ENCODE peak calls at places on chromosomes 5 and 9, in five cellular contexts. G, V, Z, S and K are unnamed samples.

GRCh38 chr5:53934126-53934856 is 373.9 kb downstream of the NDUFS4 start:
- DNase-seq in G (no peak), V (peak), Z (peak), S (no peak), K (no peak)

GRCh38 chr5:41788800-41789395 is 81.3 kb downstream of the OXCT1 start:
- DNase-seq in G (peak), V (peak), Z (peak), S (no peak), K (no peak)

GRCh38 chr9:130911254-130912049 is 14.8 kb upstream of the QRFP start:
- DNase-seq in G (no peak), V (no peak), Z (no peak), S (no peak), K (no peak)

GRCh38 chr5:143471041-143471509 is 67.6 kb upstream of the NR3C1 start:
- DNase-seq in G (no peak), V (peak), Z (peak), S (no peak), K (no peak)

GRCh38 chr5:24773241-24773640 is 128.5 kb upstream of the CDH10 start:
- DNase-seq in G (no peak), V (no peak), Z (no peak), S (no peak), K (no peak)

GRCh38 chr9:3478549-3478953 is 47.2 kb downstream of the RFX3 start:
- DNase-seq in G (no peak), V (no peak), Z (no peak), S (no peak), K (no peak)

GRCh38 chr5:159262472-159262858 is 625 bp upstream of the UBLCP1 start:
- DNase-seq in G (no peak), V (no peak), Z (no peak), S (no peak), K (no peak)

GRCh38 chr9:123687246-123687721 is 242.6 kb downstream of the DENND1A start:
- DNase-seq in G (no peak), V (no peak), Z (no peak), S (no peak), K (no peak)

GRCh38 chr5:98458004-98458403 is 315.5 kb upstream of the RGMB start:
- DNase-seq in G (no peak), V (peak), Z (peak), S (no peak), K (no peak)

GRCh38 chr9:137451976-137452760 is 7.0 kb downstream of the NSMF start:
- DNase-seq in G (no peak), V (no peak), Z (no peak), S (peak), K (no peak)

GRCh38 chr9:79617395-79617794 is 45.6 kb downstream of the TLE4 start:
- DNase-seq in G (peak), V (peak), Z (no peak), S (no peak), K (no peak)

GRCh38 chr9:2087500-2088313 is 72.6 kb downstream of the SMARCA2 start:
- DNase-seq in G (no peak), V (peak), Z (peak), S (no peak), K (no peak)

GRCh38 chr9:281753-282645 is 67.3 kb downstream of the DOCK8 start:
- DNase-seq in G (no peak), V (no peak), Z (no peak), S (no peak), K (no peak)

GRCh38 chr5:1039210-1039548 is 30.6 kb downstream of the NKD2 start:
- DNase-seq in G (no peak), V (no peak), Z (no peak), S (no peak), K (no peak)

GRCh38 chr5:80713640-80714039 is 58.9 kb upstream of the DHFR start:
- DNase-seq in G (no peak), V (no peak), Z (no peak), S (no peak), K (no peak)

GRCh38 chr5:102865510-102866314 is 110.6 kb downstream of the PAM start:
- DNase-seq in G (peak), V (peak), Z (peak), S (peak), K (peak)

GRCh38 chr5:5126444-5126843 is 13.7 kb upstream of the ADAMTS16 start:
- DNase-seq in G (no peak), V (peak), Z (no peak), S (no peak), K (no peak)

GRCh38 chr5:135833521-135833920 is 942 bp upstream of the SLC25A48 start:
- DNase-seq in G (no peak), V (no peak), Z (no peak), S (no peak), K (no peak)

GRCh38 chr9:86413966-86414880 is 60.0 kb upstream of the TUT7 start:
- DNase-seq in G (no peak), V (peak), Z (no peak), S (no peak), K (no peak)

GRCh38 chr5:123699571-123699970 is 187.6 kb downstream of the CSNK1G3 start:
- DNase-seq in G (no peak), V (no peak), Z (no peak), S (no peak), K (no peak)

GRCh38 chr5:147437161-147437596 is 72.7 kb downstream of the DPYSL3 start:
- DNase-seq in G (no peak), V (no peak), Z (no peak), S (no peak), K (no peak)

GRCh38 chr9:109117856-109118801 is 1.6 kb downstream of the TMEM245 start:
- DNase-seq in G (no peak), V (peak), Z (peak), S (peak), K (no peak)

GRCh38 chr5:110269478-110270142 is 456.9 kb downstream of the TMEM232 start:
- DNase-seq in G (no peak), V (no peak), Z (no peak), S (no peak), K (no peak)

GRCh38 chr5:132019857-132020555 is 8.5 kb upstream of the ACSL6 start:
- DNase-seq in G (no peak), V (no peak), Z (no peak), S (no peak), K (no peak)

GRCh38 chr5:38162625-38163024 is 95.7 kb upstream of the EGFLAM start:
- DNase-seq in G (no peak), V (no peak), Z (peak), S (no peak), K (no peak)

GRCh38 chr5:131081371-131081770 is 83.7 kb downstream of the HINT1 start:
- DNase-seq in G (no peak), V (peak), Z (no peak), S (no peak), K (no peak)

GRCh38 chr5:96476654-96477053 is 43.6 kb upstream of the PCSK1 start:
- DNase-seq in G (no peak), V (peak), Z (peak), S (no peak), K (no peak)

GRCh38 chr5:42360641-42361320 is 62.5 kb upstream of the GHR start:
- DNase-seq in G (no peak), V (no peak), Z (no peak), S (no peak), K (no peak)

DNA sequence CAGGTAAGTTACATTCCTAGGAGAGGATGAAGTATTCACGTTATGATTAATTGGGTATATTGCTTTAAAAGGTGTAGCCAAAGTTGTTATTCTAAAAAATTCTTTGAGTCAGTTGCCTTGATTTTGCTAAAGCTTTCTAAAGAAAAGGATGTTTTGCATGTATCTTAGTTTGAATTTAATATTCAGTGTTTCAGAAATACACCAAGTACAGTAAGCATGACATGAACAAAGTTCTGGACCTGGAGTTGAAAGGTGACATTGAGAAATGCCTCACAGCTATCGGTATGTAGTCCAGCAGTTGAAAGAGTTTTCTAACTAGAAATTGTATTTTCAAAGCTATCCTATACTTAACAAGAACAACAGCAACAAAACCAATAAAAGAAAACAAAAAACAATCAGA is 14.2 kb downstream of the ANXA1 start:
- DNase-seq in G (no peak), V (no peak), Z (no peak), S (no peak), K (no peak)
- TF ChIP-seq CTCF in G (no peak), V (no peak), Z (no peak), S (no peak), K (no peak)

GRCh38 chr5:67935908-67936573 is 279.5 kb upstream of the PIK3R1 start:
- DNase-seq in G (no peak), V (no peak), Z (no peak), S (no peak), K (no peak)

GRCh38 chr5:67934976-67935375 is 280.6 kb upstream of the PIK3R1 start:
- DNase-seq in G (no peak), V (no peak), Z (no peak), S (no peak), K (no peak)
- TF ChIP-seq CTCF in G (no peak), V (no peak), Z (no peak), S (no peak), K (no peak)

GRCh38 chr5:73104326-73104725 is 16.0 kb upstream of the TMEM171 start:
- DNase-seq in G (no peak), V (no peak), Z (no peak), S (no peak), K (no peak)

GRCh38 chr5:73106335-73106734 is 14.0 kb upstream of the TMEM171 start:
- DNase-seq in G (no peak), V (no peak), Z (no peak), S (no peak), K (no peak)

GRCh38 chr5:73100109-73100508 is 20.3 kb upstream of the TMEM171 start:
- DNase-seq in G (no peak), V (no peak), Z (no peak), S (no peak), K (no peak)

GRCh38 chr5:73103885-73104284 is 16.5 kb upstream of the TMEM171 start:
- DNase-seq in G (no peak), V (no peak), Z (no peak), S (no peak), K (no peak)
- TF ChIP-seq CTCF in G (no peak), V (no peak), Z (no peak), S (no peak), K (no peak)

GRCh38 chr9:5900622-5901021 is 9.9 kb downstream of the MLANA start:
- DNase-seq in G (no peak), V (no peak), Z (no peak), S (no peak), K (no peak)

GRCh38 chr9:5897851-5898250 is 7.2 kb downstream of the MLANA start:
- DNase-seq in G (no peak), V (no peak), Z (no peak), S (no peak), K (no peak)

GRCh38 chr9:5896863-5897262 is 6.2 kb downstream of the MLANA start:
- DNase-seq in G (no peak), V (no peak), Z (no peak), S (no peak), K (no peak)

GRCh38 chr9:5902377-5902776 is 11.7 kb downstream of the MLANA start:
- DNase-seq in G (no peak), V (no peak), Z (no peak), S (no peak), K (no peak)

GRCh38 chr9:5899292-5899691 is 8.6 kb downstream of the MLANA start:
- DNase-seq in G (no peak), V (no peak), Z (no peak), S (no peak), K (no peak)
- TF ChIP-seq CTCF in G (no peak), V (no peak), Z (peak), S (no peak), K (no peak)

GRCh38 chr9:22005083-22005699 is 3.9 kb downstream of the CDKN2B start:
- DNase-seq in G (no peak), V (no peak), Z (peak), S (no peak), K (no peak)
- TF ChIP-seq CTCF in G (no peak), V (no peak), Z (peak), S (no peak), K (no peak)

DNA sequence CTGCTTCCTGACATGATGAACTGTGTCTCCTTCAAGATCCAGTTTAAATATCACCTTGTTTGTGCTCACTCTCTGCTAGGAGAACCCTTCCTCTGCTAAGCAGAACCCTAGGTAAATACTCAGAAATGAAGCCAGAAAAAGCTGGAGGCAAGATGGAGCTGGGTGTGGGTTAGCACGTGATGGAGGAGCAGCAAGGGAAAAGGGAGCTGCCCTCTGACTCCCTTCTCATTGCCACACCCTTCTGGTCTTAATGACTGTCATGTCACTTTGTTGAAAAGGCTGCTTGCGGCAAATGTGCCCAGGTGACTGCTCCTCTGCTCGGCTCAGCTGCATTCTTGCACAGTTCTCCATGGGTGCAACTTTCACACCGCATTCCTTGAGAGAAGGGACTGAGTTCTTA is 36.3 kb upstream of the TBC1D2 start:
- DNase-seq in G (no peak), V (no peak), Z (no peak), S (no peak), K (no peak)
- TF ChIP-seq CTCF in G (no peak), V (no peak), Z (no peak), S (no peak), K (no peak)

GRCh38 chr5:78331523-78332080 is 28.8 kb upstream of the SCAMP1 start:
- DNase-seq in G (no peak), V (no peak), Z (no peak), S (no peak), K (no peak)
- TF ChIP-seq CTCF in G (no peak), V (no peak), Z (no peak), S (no peak), K (no peak)

GRCh38 chr5:91219141-91219802 is 163.8 kb downstream of the ARRDC3 start:
- DNase-seq in G (peak), V (peak), Z (peak), S (no peak), K (no peak)

GRCh38 chr5:91217859-91218258 is 165.3 kb downstream of the ARRDC3 start:
- DNase-seq in G (no peak), V (no peak), Z (no peak), S (no peak), K (no peak)

GRCh38 chr5:91222482-91222881 is 160.6 kb downstream of the ARRDC3 start:
- DNase-seq in G (no peak), V (no peak), Z (no peak), S (no peak), K (no peak)

GRCh38 chr5:91221917-91222316 is 161.2 kb downstream of the ARRDC3 start:
- DNase-seq in G (no peak), V (no peak), Z (no peak), S (no peak), K (no peak)

DNA sequence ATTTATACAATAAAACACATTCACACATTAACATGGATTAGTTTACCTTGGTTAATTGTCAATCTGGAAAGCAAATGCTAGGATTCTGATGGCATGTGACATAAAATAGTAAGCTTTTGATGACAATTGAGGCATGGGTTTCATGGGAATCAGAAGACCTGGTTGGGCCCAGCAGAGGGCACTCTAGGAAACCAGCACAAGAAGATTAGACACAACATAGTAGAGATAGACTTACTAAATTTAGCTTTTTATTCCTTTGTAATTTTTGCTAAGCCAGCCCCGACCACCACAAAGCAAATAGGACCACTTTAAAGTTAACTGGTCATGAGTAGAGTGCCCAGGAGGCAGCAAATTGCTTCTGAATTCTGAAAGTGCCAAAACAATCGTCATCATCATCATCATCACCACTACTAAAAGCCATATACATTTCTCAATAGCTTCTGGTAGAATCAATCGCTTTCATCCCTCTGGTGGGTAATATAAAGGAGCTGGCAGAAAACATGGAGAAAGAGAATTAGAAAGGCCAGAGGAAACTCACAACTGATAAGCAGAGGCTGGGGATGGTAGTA is 163.2 kb downstream of the ARRDC3 start:
- DNase-seq in G (no peak), V (peak), Z (peak), S (no peak), K (peak)
- TF ChIP-seq CTCF in G (peak), V (no peak), Z (peak), S (no peak), K (peak)

GRCh38 chr9:81673310-81673709 is 16.0 kb downstream of the TLE1 start:
- DNase-seq in G (no peak), V (no peak), Z (no peak), S (no peak), K (no peak)
- TF ChIP-seq CTCF in G (no peak), V (no peak), Z (no peak), S (no peak), K (no peak)

GRCh38 chr5:139976703-139977102 is 66.4 kb downstream of the NRG2 start:
- DNase-seq in G (no peak), V (no peak), Z (no peak), S (no peak), K (no peak)
- TF ChIP-seq CTCF in G (no peak), V (no peak), Z (no peak), S (no peak), K (no peak)